ENCODE peak calls at places on chromosome 9, in six cellular contexts. Q, F, S, E, N and O are unnamed samples.

GRCh38 chr9:30197954-30198353 is 2186.5 kb upstream of the ACO1 start:
- DNase-seq in E (no peak), N (peak; percentile 57), F (no peak), Q (no peak), S (no peak), O (no peak)

GRCh38 chr9:97525451-97525850 is 24.0 kb downstream of the TMOD1 start:
- DNase-seq in S (no peak), E (no peak), Q (no peak), F (no peak), N (no peak), O (no peak)

GRCh38 chr9:119811030-119811429 is 441.8 kb upstream of the BRINP1 start:
- DNase-seq in Q (no peak), N (no peak), F (no peak), E (no peak), S (no peak), O (no peak)

GRCh38 chr9:137194909-137195308 is 5.6 kb downstream of the TPRN start:
- DNase-seq in N (no peak), E (no peak), S (no peak), F (no peak), Q (no peak), O (no peak)

GRCh38 chr9:113998529-113999255 is 79.4 kb downstream of the AMBP start:
- DNase-seq in N (no peak), F (no peak), S (no peak), E (no peak), Q (no peak), O (no peak)

GRCh38 chr9:37141015-37141414 is 20.6 kb downstream of the ZCCHC7 start:
- DNase-seq in Q (no peak), S (no peak), F (no peak), E (no peak), N (no peak), O (no peak)

GRCh38 chr9:137778336-137778735 is 99.2 kb upstream of the CACNA1B start:
- DNase-seq in S (no peak), F (no peak), N (no peak), E (no peak), Q (no peak), O (no peak)

GRCh38 chr9:88809836-88810235 is 181.4 kb upstream of the S1PR3 start:
- DNase-seq in Q (no peak), N (no peak), E (no peak), S (no peak), F (no peak), O (no peak)

GRCh38 chr9:135240871-135241311 is 153.4 kb downstream of the OLFM1 start:
- DNase-seq in N (no peak), Q (no peak), S (no peak), F (no peak), E (no peak), O (no peak)

GRCh38 chr9:125739442-125739841 is 7.7 kb upstream of the PBX3 start:
- DNase-seq in N (no peak), Q (no peak), S (no peak), E (no peak), F (no peak), O (no peak)

GRCh38 chr9:91740713-91741112 is 209.3 kb downstream of the ROR2 start:
- DNase-seq in S (no peak), Q (no peak), N (no peak), E (no peak), F (no peak), O (no peak)
- TF ChIP-seq TAF1 in S (no peak), Q (no peak), N (no peak), E (no peak), F (no peak), O (no peak)

GRCh38 chr9:32854271-32854670 is 70.9 kb downstream of the TMEM215 start:
- DNase-seq in F (no peak), N (no peak), E (no peak), Q (no peak), S (no peak), O (no peak)
- TF ChIP-seq POLR2A in F (no peak), N (no peak), E (no peak), Q (no peak), S (no peak), O (no peak)

GRCh38 chr9:78707481-78707977 is 410.6 kb downstream of the PSAT1 start:
- DNase-seq in Q (no peak), F (no peak), E (peak; percentile 8), N (no peak), S (no peak), O (no peak)

GRCh38 chr9:78707080-78707479 is 410.2 kb downstream of the PSAT1 start:
- DNase-seq in S (no peak), Q (no peak), N (no peak), F (no peak), E (no peak), O (no peak)
- TF ChIP-seq TAF1 in S (no peak), Q (no peak), N (no peak), F (no peak), E (no peak), O (no peak)

GRCh38 chr9:109098221-109098959 is 21.4 kb downstream of the TMEM245 start:
- DNase-seq in F (no peak), E (no peak), S (no peak), N (peak; percentile 68), Q (peak; percentile 24), O (no peak)
- TF ChIP-seq POLR2A in F (no peak), E (no peak), S (no peak), N (no peak), Q (no peak), O (no peak)

GRCh38 chr9:89879276-89879675 is 274.5 kb downstream of the GADD45G start:
- DNase-seq in E (no peak), F (no peak), N (no peak), S (no peak), Q (no peak), O (no peak)
- TF ChIP-seq TAF1 in E (no peak), F (no peak), N (no peak), S (no peak), Q (no peak), O (no peak)

DNA sequence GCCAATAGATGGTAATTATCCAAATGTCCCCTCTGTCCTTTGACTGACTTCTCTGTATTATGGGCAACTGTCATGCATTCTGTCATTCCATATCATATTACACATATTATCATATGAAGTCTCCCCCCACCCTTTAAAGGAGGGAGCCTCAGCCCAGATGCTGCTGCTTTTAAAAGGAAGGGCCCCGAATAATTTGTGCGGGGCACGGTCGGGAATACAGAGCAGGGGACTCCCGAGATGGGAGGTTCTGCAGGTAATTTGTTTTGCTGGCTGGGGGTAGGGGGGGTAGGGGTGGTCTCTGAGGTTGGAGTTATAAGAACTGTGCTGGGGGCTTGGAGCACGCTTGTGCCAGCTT is 10.1 kb upstream of the LHX2 start:
- DNase-seq in N (no peak), F (no peak), Q (no peak), E (no peak), S (no peak), O (no peak)
- TF ChIP-seq POLR2A in N (no peak), F (no peak), Q (no peak), E (no peak), S (no peak), O (no peak)